ENCODE peak calls at places on chromosomes 1 and 21, in six cellular contexts. N is upper lobe of right lung; F is ovary; M is stimulated activated naive CD8-positive, alpha-beta T cell treated with anti-CD3 and anti-CD28 coated beads, Interleukin-15, Interleukin-2, amounts not matched to agents 100 U/mL and 50 U/mL, for 24 hours; I is T-helper 2 cell; Z is HT-29. U is an unnamed sample.

GRCh38 chr1:225745231-225745630 is 32.4 kb upstream of the SRP9 start:
- DNase-seq in Z (no peak), M (no peak), N (no peak), I (no peak), F (no peak), U (peak)

GRCh38 chr1:201639826-201640225 is 100.9 kb downstream of the NAV1 start:
- DNase-seq in Z (no peak), M (no peak), I (no peak), N (no peak), F (no peak), U (no peak)

GRCh38 chr1:183598386-183598785 is 8.1 kb upstream of the NCF2 start:
- DNase-seq in I (no peak), Z (no peak), M (no peak), F (no peak), N (no peak), U (no peak)

GRCh38 chr1:44672254-44672955 is 1.9 kb downstream of the TMEM53 start:
- DNase-seq in F (no peak), M (no peak), N (peak), Z (no peak), I (no peak), U (no peak)

GRCh38 chr1:74835046-74835445 is 102.1 kb downstream of the TYW3 start:
- DNase-seq in F (no peak), M (no peak), I (no peak), Z (no peak), N (no peak), U (no peak)

GRCh38 chr1:22471610-22472009 is 20.0 kb downstream of the ZBTB40 start:
- DNase-seq in I (no peak), N (no peak), F (no peak), Z (no peak), M (no peak), U (no peak)

GRCh38 chr1:65812065-65812464 is 19.4 kb downstream of the PDE4B start:
- DNase-seq in I (peak), N (no peak), Z (no peak), M (peak), F (no peak), U (no peak)

GRCh38 chr1:12537906-12538461 is 80.0 kb downstream of the DHRS3 start:
- DNase-seq in N (peak), M (no peak), I (no peak), Z (no peak), F (no peak), U (peak)

GRCh38 chr1:99496067-99496466 is 149.8 kb upstream of the PALMD start:
- DNase-seq in F (no peak), Z (no peak), M (no peak), N (no peak), I (no peak), U (no peak)

GRCh38 chr1:96596226-96596625 is 125.4 kb upstream of the PTBP2 start:
- DNase-seq in Z (peak), M (peak), I (no peak), F (no peak), N (no peak), U (no peak)

GRCh38 chr21:25997788-25998611 is 172.6 kb downstream of the APP start:
- DNase-seq in M (no peak), Z (peak), I (no peak), N (no peak), F (no peak), U (no peak)

GRCh38 chr1:206935491-206936067 is 10.7 kb downstream of the PIGR start:
- DNase-seq in Z (peak), N (peak), M (peak), I (peak), F (no peak), U (no peak)

GRCh38 chr1:204751480-204751879 is 65.9 kb upstream of the LRRN2 start:
- DNase-seq in I (no peak), Z (no peak), F (no peak), M (no peak), N (no peak), U (no peak)

GRCh38 chr1:150151291-150152181 is 1.8 kb downstream of the PLEKHO1 start:
- DNase-seq in M (peak), Z (no peak), I (peak), F (no peak), N (no peak), U (peak)

GRCh38 chr1:40980453-40981121 is 1.1 kb downstream of the CTPS1 start:
- DNase-seq in M (peak), Z (peak), N (peak), F (no peak), I (peak), U (no peak)

GRCh38 chr1:85171721-85172120 is 29.1 kb downstream of the SYDE2 start:
- DNase-seq in M (no peak), F (no peak), N (no peak), I (no peak), Z (no peak), U (no peak)

GRCh38 chr1:225617479-225617878 is 35.4 kb downstream of the ENAH start:
- DNase-seq in M (no peak), I (no peak), Z (no peak), F (no peak), N (no peak), U (no peak)

GRCh38 chr1:212980123-212980800 is 29.9 kb downstream of the VASH2 start:
- DNase-seq in M (no peak), N (no peak), I (no peak), Z (no peak), F (no peak), U (no peak)

GRCh38 chr1:230243583-230244377 is 176.7 kb downstream of the GALNT2 start:
- DNase-seq in I (no peak), M (no peak), Z (no peak), N (no peak), F (no peak), U (no peak)

GRCh38 chr1:7389201-7389785 is 381.8 kb upstream of the VAMP3 start:
- DNase-seq in I (no peak), M (no peak), Z (no peak), F (no peak), N (no peak), U (peak)